ENCODE peak calls at places on chromosomes 2 and 18, in seven cellular contexts. F is glutamatergic neuron; Z is HFFc6; I is stomach; T is B cell; Y is AG10803; X is CD8-positive, alpha-beta T cell. R is an unnamed sample.

GRCh38 chr2:108949316-108950299 is 39.4 kb downstream of the EDAR start:
- DNase-seq in F (no peak), I (no peak), Z (no peak), Y (peak), X (no peak), T (no peak), R (no peak)

GRCh38 chr18:24677011-24677410 is 216.6 kb downstream of the HRH4 start:
- DNase-seq in T (no peak), X (no peak), Z (peak), Y (peak), I (no peak), F (no peak), R (no peak)

GRCh38 chr2:107663632-107664031 is 163.1 kb upstream of the RGPD4 start:
- DNase-seq in Z (no peak), T (no peak), Y (no peak), I (no peak), X (no peak), F (no peak), R (no peak)

GRCh38 chr2:209942936-209943605 is 59.4 kb upstream of the RPE start:
- DNase-seq in Z (no peak), X (no peak), I (no peak), T (no peak), Y (no peak), F (no peak), R (no peak)

GRCh38 chr2:238811293-238811692 is 36.6 kb upstream of the TWIST2 start:
- DNase-seq in Y (peak), Z (peak), X (no peak), T (no peak), F (no peak), I (no peak), R (no peak)

GRCh38 chr2:118386636-118387302 is 298.5 kb downstream of the INSIG2 start:
- DNase-seq in Y (peak), X (no peak), F (no peak), I (no peak), Z (peak), T (no peak), R (no peak)

GRCh38 chr18:25830787-25831186 is 259.6 kb downstream of the SS18 start:
- DNase-seq in X (no peak), I (peak), F (no peak), Y (peak), Z (peak), T (no peak), R (no peak)

GRCh38 chr2:44559108-44559507 is 197.4 kb downstream of the CAMKMT start:
- DNase-seq in Y (no peak), T (no peak), X (no peak), I (no peak), Z (no peak), F (no peak), R (no peak)

GRCh38 chr2:26682155-26682554 is 10.4 kb upstream of the KCNK3 start:
- DNase-seq in Y (no peak), F (no peak), Z (no peak), X (no peak), T (no peak), I (no peak), R (no peak)

GRCh38 chr2:143558665-143559064 is 429.4 kb downstream of the ARHGAP15 start:
- DNase-seq in I (no peak), F (no peak), T (no peak), X (no peak), Y (peak), Z (peak), R (no peak)

GRCh38 chr2:239316562-239317465 is 84.0 kb downstream of the HDAC4 start:
- DNase-seq in F (no peak), X (no peak), I (peak), Z (no peak), Y (peak), T (no peak), R (no peak)

GRCh38 chr2:64750817-64751285 is 97.1 kb upstream of the SERTAD2 start:
- DNase-seq in I (peak), F (peak), X (peak), Y (peak), T (peak), Z (peak), R (peak)

GRCh38 chr2:230170532-230170931 is 49.3 kb downstream of the SP110 start:
- DNase-seq in Y (no peak), Z (no peak), X (no peak), F (no peak), I (peak), T (no peak), R (no peak)

GRCh38 chr18:7921938-7922587 is 354.9 kb downstream of the PTPRM start:
- DNase-seq in T (no peak), Y (peak), F (no peak), Z (peak), I (no peak), X (no peak), R (no peak)

GRCh38 chr18:44897445-44898215 is 216.9 kb downstream of the SETBP1 start:
- DNase-seq in Y (no peak), F (no peak), I (no peak), Z (no peak), X (no peak), T (no peak), R (no peak)

GRCh38 chr2:55163258-55163657 is 68.8 kb downstream of the CLHC1 start:
- DNase-seq in X (no peak), F (no peak), Z (peak), T (no peak), Y (peak), I (no peak), R (no peak)

GRCh38 chr2:181766129-181766528 is 85.8 kb upstream of the NEUROD1 start:
- DNase-seq in X (no peak), Z (no peak), Y (no peak), T (no peak), I (no peak), F (no peak), R (no peak)

GRCh38 chr2:232545511-232546375 is 4.6 kb downstream of the TIGD1 start:
- DNase-seq in I (no peak), Z (no peak), T (no peak), Y (no peak), X (no peak), F (no peak), R (no peak)

GRCh38 chr2:223041527-223042109 is 10.4 kb upstream of the KCNE4 start:
- DNase-seq in I (peak), Z (peak), F (peak), X (no peak), T (no peak), Y (peak), R (no peak)

GRCh38 chr2:219661955-219662395 is 34.5 kb downstream of the SLC4A3 start:
- DNase-seq in I (no peak), Z (peak), Y (peak), X (no peak), T (no peak), F (no peak), R (no peak)

GRCh38 chr2:171244466-171244969 is 83.8 kb upstream of the TLK1 start:
- DNase-seq in T (no peak), I (no peak), F (no peak), Y (peak), Z (peak), X (no peak), R (no peak)

DNA sequence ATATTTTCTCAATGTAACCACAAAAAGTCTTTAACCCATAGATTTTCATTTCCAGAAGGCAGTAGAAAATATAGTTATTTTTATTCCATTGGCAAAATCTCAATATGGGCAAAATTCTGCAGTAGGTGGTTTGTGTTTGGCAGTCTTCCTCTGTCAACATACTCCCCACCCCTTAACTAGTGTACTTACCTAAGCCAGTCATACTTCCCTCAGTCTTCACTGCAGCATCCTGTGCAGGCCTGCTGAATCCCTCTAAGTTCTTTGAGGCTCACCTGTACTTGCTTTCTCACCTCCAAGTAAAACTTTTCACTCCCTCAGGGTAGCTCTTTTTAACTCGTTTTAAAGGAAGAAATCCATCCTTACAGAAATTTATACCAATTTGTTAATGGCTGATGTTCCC is 6.8 kb downstream of the CARF start:
- DNase-seq in F (no peak), Y (no peak), Z (no peak), I (no peak), T (no peak), X (no peak), R (no peak)
- TF ChIP-seq CTCF in F (no peak), Y (no peak), Z (no peak), I (no peak), T (no peak), X (no peak), R (no peak)

DNA sequence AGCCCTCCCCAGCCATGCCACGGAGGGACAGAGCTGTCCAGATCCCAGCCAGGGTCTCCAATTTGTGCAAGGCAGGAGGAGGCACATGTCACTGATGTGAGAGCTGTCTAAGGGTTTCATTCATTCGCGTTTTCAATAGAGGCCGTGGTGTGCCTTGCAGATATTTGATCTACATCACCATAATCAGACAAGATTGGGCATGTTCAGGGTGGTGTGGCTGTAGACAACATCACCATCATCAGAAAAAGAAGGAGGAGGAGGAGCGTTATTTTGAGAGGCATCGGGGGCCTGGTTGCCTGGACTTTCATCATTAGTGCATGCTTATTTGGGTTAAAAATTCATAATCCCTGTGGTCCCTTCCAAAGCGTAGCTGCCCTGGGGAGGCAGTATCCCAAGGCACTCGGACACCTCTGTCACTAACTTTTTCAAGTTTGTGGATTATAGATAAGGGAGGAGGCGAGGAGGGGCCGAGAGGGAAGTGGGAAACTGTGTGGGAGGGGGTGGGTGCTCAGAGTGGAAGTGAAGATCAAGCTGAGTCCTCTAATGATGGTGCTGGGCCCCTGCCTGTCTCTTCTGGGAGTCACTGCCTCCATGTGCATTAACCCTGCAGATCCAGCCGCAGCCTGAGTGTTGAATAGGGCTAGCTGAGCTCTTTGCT is 194.1 kb downstream of the CTIF start:
- DNase-seq in I (no peak), Z (no peak), F (no peak), X (no peak), T (no peak), Y (no peak), R (no peak)
- TF ChIP-seq CTCF in I (no peak), Z (no peak), F (no peak), X (no peak), T (no peak), Y (no peak), R (no peak)

GRCh38 chr2:140586379-140586778 is 1544.4 kb downstream of the LRP1B start:
- DNase-seq in Z (no peak), T (no peak), F (peak), Y (peak), I (no peak), X (no peak), R (no peak)
- TF ChIP-seq CTCF in Z (no peak), T (no peak), F (peak), Y (peak), I (no peak), X (no peak), R (no peak)

DNA sequence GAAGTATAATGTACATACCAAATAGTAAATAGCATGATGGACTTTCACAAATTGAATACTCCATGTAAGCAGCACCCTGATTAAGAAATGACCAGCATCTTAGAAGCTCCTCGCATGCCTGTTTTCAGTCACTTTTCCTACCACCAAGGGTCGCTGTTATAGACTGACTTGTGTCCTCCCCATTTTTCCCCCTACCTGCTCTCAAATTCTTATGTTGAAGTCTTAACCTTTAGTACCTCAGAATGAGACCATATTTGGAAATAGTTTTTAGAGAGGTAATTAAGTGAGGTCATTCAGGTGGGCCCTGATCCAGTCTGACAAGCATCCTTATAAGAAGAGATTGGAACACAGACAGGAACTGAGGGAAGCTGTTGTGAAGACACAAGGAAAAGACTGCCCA is 125.9 kb downstream of the LYPD6 start:
- DNase-seq in T (no peak), I (no peak), F (no peak), Y (no peak), X (no peak), Z (no peak), R (no peak)
- TF ChIP-seq CTCF in T (no peak), I (no peak), F (no peak), Y (no peak), X (no peak), Z (peak), R (no peak)

DNA sequence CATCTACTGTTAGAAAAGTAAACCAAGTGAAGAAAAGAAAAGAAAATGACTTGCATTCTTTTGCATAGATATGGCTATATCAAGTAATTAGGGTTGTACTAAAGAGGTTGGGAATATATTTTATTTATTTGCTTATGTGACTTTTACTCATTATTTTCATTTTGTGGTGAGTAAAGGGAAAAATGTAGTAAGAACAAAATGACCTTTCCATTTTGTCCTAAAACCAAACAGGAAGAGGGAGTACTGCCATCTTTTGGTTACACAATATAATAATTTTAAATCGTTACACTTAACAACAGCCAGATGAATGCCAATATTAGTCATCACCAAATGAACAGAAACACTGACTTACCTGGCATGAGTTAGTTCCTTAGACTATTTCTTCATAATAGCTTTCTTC is 47.3 kb upstream of the NDUFV2 start:
- DNase-seq in Y (peak), I (no peak), X (no peak), Z (peak), T (no peak), F (no peak), R (no peak)
- TF ChIP-seq CTCF in Y (peak), I (no peak), X (no peak), Z (peak), T (no peak), F (no peak), R (no peak)

DNA sequence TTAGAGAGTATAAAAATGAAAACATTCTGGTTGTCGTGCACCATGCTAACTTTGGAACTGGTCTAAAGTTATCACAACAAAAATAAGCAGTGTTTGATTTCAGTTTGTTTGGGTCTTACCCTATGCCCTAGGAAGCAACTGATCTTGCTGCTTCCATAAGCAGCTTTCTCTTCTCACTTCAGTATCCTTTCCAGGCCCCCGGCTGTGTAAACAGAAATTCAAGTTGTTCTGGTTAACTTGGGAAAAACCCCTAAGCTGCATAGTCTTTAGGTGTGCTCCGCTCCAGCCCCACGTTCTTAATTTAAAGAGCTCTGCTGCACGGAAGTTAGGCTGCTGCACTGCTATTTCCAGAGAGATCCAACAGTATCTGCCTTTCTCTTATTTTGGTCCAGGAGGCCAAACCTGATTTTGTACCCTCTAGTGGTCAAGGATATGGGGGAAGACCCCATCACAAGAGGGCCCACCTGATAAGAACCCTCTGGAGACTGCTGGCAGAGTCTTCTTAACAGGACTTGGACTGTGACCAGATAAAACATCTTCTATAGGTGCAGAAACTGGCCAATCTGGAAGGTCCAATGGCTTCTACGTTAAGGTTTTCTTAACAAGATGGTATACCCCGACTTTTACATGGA is 69.1 kb downstream of the FEZ2 start:
- DNase-seq in Z (no peak), T (no peak), F (no peak), Y (no peak), I (no peak), X (no peak), R (no peak)
- TF ChIP-seq CTCF in Z (peak), T (no peak), F (no peak), Y (no peak), I (no peak), X (no peak), R (no peak)

DNA sequence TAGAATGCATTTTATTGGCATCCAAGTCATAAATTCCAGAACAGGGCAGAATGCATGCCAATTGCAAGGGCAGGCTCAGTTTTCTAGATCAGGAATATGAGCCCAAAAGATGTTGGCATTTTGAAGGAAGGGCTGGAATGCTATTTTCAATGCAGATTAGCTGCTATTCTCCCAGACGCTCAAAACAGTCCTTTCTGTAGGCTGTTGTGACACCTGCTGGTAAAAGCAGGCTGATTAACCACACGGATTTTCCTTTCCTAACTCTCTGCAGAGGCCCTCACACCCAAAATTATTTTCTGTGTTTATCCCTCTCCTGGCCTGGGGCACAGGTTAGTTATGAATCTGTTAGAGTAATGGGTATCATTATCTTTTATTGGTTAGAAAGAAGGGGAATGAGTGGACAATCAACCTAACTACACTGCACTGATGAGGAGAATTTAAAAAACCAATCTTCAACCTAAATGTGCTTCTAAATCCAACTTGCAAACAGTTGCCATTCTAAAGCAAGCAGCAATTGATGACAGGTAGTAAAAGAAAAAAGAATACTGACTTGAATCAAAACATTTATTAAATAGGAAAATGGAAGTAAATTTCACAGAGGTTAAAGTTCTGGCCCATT is 94.0 kb downstream of the PLA2R1 start:
- DNase-seq in Z (peak), X (no peak), I (no peak), T (no peak), F (no peak), Y (peak), R (no peak)
- TF ChIP-seq CTCF in Z (peak), X (no peak), I (no peak), T (peak), F (peak), Y (peak), R (no peak)

DNA sequence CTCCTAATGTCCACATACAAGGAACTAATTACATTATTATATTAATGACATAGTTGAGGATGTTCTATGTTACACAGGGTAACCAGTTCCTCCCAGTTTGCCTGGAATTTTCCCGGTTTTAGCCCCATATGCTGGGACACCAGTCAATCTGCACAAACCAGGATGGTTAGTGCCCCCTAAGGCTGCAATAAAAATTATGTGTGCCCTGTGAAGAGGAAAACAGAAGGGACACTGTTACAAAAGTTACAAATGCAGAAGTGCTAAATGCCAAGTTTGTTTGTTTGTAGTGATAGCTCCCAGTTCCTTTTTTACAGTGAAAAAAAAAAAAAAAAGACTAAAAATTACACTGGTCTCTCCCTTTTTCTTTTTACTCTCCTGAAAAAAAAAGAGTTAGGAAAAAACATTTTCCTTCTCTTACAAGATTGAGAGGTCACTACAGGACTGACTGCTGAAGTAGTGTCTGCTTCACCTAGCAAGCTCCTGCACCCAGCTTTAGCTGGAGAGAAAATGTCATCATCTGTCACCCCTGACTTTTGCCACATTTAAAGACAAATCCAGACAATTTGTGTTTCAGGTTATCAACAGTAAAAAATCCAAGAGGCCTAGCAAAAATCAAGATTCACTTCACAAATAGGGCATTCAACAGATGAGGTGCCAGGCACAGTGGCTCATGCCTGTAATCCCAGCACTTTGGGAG is 3.2 kb downstream of the ANKRD44 start:
- DNase-seq in F (no peak), I (no peak), T (peak), Y (no peak), Z (no peak), X (no peak), R (no peak)
- TF ChIP-seq CTCF in F (no peak), I (no peak), T (peak), Y (peak), Z (no peak), X (no peak), R (no peak)

GRCh38 chr18:36899289-36899688 is 70.4 kb downstream of the KIAA1328 start:
- DNase-seq in X (no peak), Y (no peak), Z (peak), T (no peak), F (no peak), I (no peak), R (no peak)
- TF ChIP-seq CTCF in X (no peak), Y (no peak), Z (peak), T (peak), F (peak), I (no peak), R (no peak)

DNA sequence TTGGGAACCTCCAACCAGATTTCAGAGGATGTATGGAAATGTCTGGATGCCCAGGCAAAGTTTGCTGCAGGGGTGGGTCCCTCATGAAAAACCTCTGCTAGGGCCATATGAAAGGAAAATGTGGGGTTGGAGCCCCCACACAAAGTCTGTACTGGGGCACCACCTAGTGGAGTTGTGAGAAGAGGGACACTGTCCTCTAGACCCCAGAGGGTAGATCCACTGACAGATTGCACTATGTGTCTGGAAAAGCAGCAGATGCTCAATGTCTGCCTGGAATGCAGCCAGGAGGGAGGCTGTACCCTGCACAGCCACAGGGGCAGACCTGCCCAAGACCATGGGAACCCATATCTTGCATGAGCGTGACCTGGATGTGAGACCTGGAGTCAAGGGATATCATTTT is 573.7 kb upstream of the NXPH2 start:
- DNase-seq in F (no peak), Z (no peak), X (no peak), I (no peak), T (no peak), Y (no peak), R (no peak)
- TF ChIP-seq CTCF in F (no peak), Z (no peak), X (no peak), I (no peak), T (no peak), Y (no peak), R (no peak)

R was measured in natural killer cell.